ENCODE peak calls at places on chromosome 14, in eight cellular contexts. N is activated T-helper 9 cell treated with anti-CD3 and anti-CD28 coated beads, Interleukin-2, amount 50 U/mL, for 16 hours; S is body of pancreas; E is AG04450; G is EL; W is stimulated activated CD8-positive, alpha-beta memory T cell treated with anti-CD3 and anti-CD28 coated beads, Interleukin-12 subunit alpha, Interleukin-12 subunit beta, amount 100 ng/mL, for 4 hours; V is GM19239; T is T-helper 2 cell. K is an unnamed sample.

GRCh38 chr14:72916174-72916573 is 10.1 kb upstream of the DCAF4 start:
- DNase-seq in V (no peak), W (no peak), G (peak; percentile 49), T (no peak), S (no peak), N (no peak), E (no peak), K (no peak)

GRCh38 chr14:104102282-104102914 is 16.9 kb downstream of the ASPG start:
- DNase-seq in W (no peak), N (no peak), T (peak; percentile 1), V (no peak), E (no peak), G (no peak), S (no peak), K (no peak)

GRCh38 chr14:90495357-90496276 is 98.8 kb downstream of the CALM1 start:
- DNase-seq in E (peak; percentile 44), V (peak; percentile 65), N (no peak), T (peak; percentile 24), S (peak; percentile 57), G (peak; percentile 60), W (no peak), K (peak; percentile 36)

GRCh38 chr14:33602396-33602795 is 348.5 kb downstream of the EGLN3 start:
- DNase-seq in W (no peak), V (no peak), S (no peak), N (no peak), E (no peak), G (no peak), T (no peak), K (no peak)

GRCh38 chr14:100903672-100904185 is at the start of gene RTL1:
- DNase-seq in S (no peak), E (no peak), T (no peak), V (no peak), W (no peak), G (no peak), N (no peak), K (peak; percentile 36)

GRCh38 chr14:102819176-102819628 is 42.0 kb downstream of the TRAF3 start:
- DNase-seq in W (peak; percentile 35), T (peak; percentile 25), N (peak; percentile 68), S (peak; percentile 23), V (peak; percentile 46), E (no peak), G (no peak), K (peak; percentile 53)

GRCh38 chr14:77271113-77271710 is at the start of gene NGB:
- DNase-seq in G (no peak), E (no peak), W (no peak), N (no peak), V (no peak), T (no peak), S (no peak), K (no peak)

GRCh38 chr14:91216731-91217226 is 27.7 kb downstream of the GPR68 start:
- DNase-seq in G (no peak), N (no peak), W (no peak), S (no peak), E (no peak), T (no peak), V (no peak), K (no peak)

GRCh38 chr14:93736378-93737014 is 51.8 kb downstream of the PRIMA1 start:
- DNase-seq in S (no peak), N (no peak), T (no peak), V (no peak), E (no peak), G (no peak), W (no peak), K (no peak)

GRCh38 chr14:30751646-30752416 is 122.5 kb upstream of the COCH start:
- DNase-seq in G (no peak), S (peak; percentile 7), N (no peak), E (no peak), V (no peak), W (no peak), T (no peak), K (no peak)

GRCh38 chr14:70906785-70907171 is 481 bp upstream of the PCNX1 start:
- DNase-seq in W (no peak), T (no peak), E (no peak), G (no peak), N (no peak), S (peak; percentile 3), V (no peak), K (no peak)

GRCh38 chr14:68891851-68892660 is 87.0 kb downstream of the ACTN1 start:
- DNase-seq in S (no peak), T (no peak), V (no peak), G (peak; percentile 76), N (no peak), W (no peak), E (no peak), K (no peak)

GRCh38 chr14:20934148-20934762 is 21.0 kb upstream of the RNASE2 start:
- DNase-seq in W (no peak), S (peak; percentile 21), E (no peak), T (peak; percentile 7), G (peak; percentile 19), N (peak; percentile 3), V (peak; percentile 2), K (peak; percentile 62)

GRCh38 chr14:77498120-77498979 is at the start of gene ISM2:
- DNase-seq in V (peak; percentile 65), W (peak; percentile 17), E (no peak), G (peak; percentile 53), N (peak; percentile 21), S (peak; percentile 29), T (no peak), K (no peak)

GRCh38 chr14:74859757-74860156 is 16.2 kb downstream of the PROX2 start:
- DNase-seq in N (no peak), W (no peak), E (no peak), V (no peak), S (no peak), T (no peak), G (no peak), K (no peak)

K was measured in stimulated activated effector memory CD8-positive, alpha-beta T cell treated with anti-CD3 and anti-CD28 coated beads, Interleukin-12 subunit alpha, Interleukin-12 subunit beta, amount 100 ng/mL, for 72 hours.